ENCODE peak calls at places on chromosomes 5 and 9, in six cellular contexts. I is IMR-90, D is neuronal stem cell, R is mesenchymal stem cell, W is H9, Y is H1. Z is an unnamed sample.

GRCh38 chr5:152072076-152072475 is 147.4 kb upstream of the GLRA1 start:
- DNase-seq in I (no peak), D (no peak), R (no peak), W (no peak), Y (no peak), Z (no peak)

GRCh38 chr9:70324963-70325362 is 66.2 kb downstream of the SMC5 start:
- DNase-seq in I (peak), D (no peak), R (peak), W (no peak), Y (no peak), Z (no peak)

GRCh38 chr5:26807231-26808199 is 230.9 kb downstream of the CDH9 start:
- DNase-seq in I (no peak), D (no peak), R (no peak), W (peak), Y (no peak), Z (no peak)

GRCh38 chr5:60586307-60586901 is 113.6 kb downstream of the DEPDC1B start:
- DNase-seq in I (peak), D (no peak), R (peak), W (no peak), Y (no peak), Z (no peak)

GRCh38 chr9:94011134-94011533 is 56.0 kb upstream of the BARX1 start:
- DNase-seq in I (no peak), D (no peak), R (no peak), W (no peak), Y (no peak), Z (no peak)

GRCh38 chr5:175743676-175744210 is 85.9 kb downstream of the HRH2 start:
- DNase-seq in I (peak), D (peak), R (peak), W (peak), Y (no peak), Z (no peak)

GRCh38 chr5:95440825-95441224 is 49.7 kb downstream of the FAM81B start:
- DNase-seq in I (no peak), D (no peak), R (no peak), W (peak), Y (no peak), Z (no peak)

GRCh38 chr5:73515232-73515631 is 17.0 kb downstream of the BTF3 start:
- DNase-seq in I (no peak), D (no peak), R (no peak), W (no peak), Y (no peak), Z (no peak)

GRCh38 chr5:145949474-145949873 is 13.1 kb downstream of the SH3RF2 start:
- DNase-seq in I (no peak), D (no peak), R (no peak), W (no peak), Y (no peak), Z (no peak)

GRCh38 chr9:97555164-97555563 is 53.7 kb downstream of the TMOD1 start:
- DNase-seq in I (peak), D (no peak), R (no peak), W (no peak), Y (no peak), Z (no peak)

GRCh38 chr5:130605200-130605599 is 559.9 kb downstream of the HINT1 start:
- DNase-seq in I (no peak), D (peak), R (no peak), W (no peak), Y (no peak), Z (peak)

GRCh38 chr5:29550523-29550922 is 1643.0 kb upstream of the CDH6 start:
- DNase-seq in I (no peak), D (no peak), R (no peak), W (no peak), Y (no peak), Z (no peak)

GRCh38 chr5:180637962-180638680 is 11.3 kb downstream of the FLT4 start:
- DNase-seq in I (no peak), D (no peak), R (no peak), W (no peak), Y (no peak), Z (no peak)

GRCh38 chr9:105360344-105360743 is 87.5 kb upstream of the FSD1L start:
- DNase-seq in I (no peak), D (no peak), R (no peak), W (no peak), Y (no peak), Z (no peak)

GRCh38 chr9:89006308-89006707 is 15.0 kb downstream of the S1PR3 start:
- DNase-seq in I (no peak), D (no peak), R (no peak), W (no peak), Y (no peak), Z (no peak)

GRCh38 chr9:82721596-82721995 is 341.3 kb downstream of the RASEF start:
- DNase-seq in I (no peak), D (no peak), R (peak), W (no peak), Y (no peak), Z (no peak)

GRCh38 chr5:135429886-135430437 is 17.2 kb downstream of the DCANP1 start:
- DNase-seq in I (no peak), D (no peak), R (no peak), W (peak), Y (no peak), Z (no peak)

GRCh38 chr5:96440185-96440538 is 7.1 kb upstream of the PCSK1 start:
- DNase-seq in I (no peak), D (no peak), R (no peak), W (no peak), Y (no peak), Z (no peak)

GRCh38 chr5:178209334-178210072 is 5.2 kb downstream of the HNRNPAB start:
- DNase-seq in I (no peak), D (no peak), R (no peak), W (no peak), Y (no peak), Z (no peak)

GRCh38 chr5:178207183-178207916 is 3.0 kb downstream of the HNRNPAB start:
- DNase-seq in I (peak), D (no peak), R (no peak), W (no peak), Y (no peak), Z (no peak)

GRCh38 chr5:178208540-178209227 is 4.4 kb downstream of the HNRNPAB start:
- DNase-seq in I (no peak), D (no peak), R (peak), W (peak), Y (no peak), Z (no peak)

GRCh38 chr5:178206166-178207101 is 2.1 kb downstream of the HNRNPAB start:
- DNase-seq in I (peak), D (no peak), R (no peak), W (no peak), Y (no peak), Z (no peak)

DNA sequence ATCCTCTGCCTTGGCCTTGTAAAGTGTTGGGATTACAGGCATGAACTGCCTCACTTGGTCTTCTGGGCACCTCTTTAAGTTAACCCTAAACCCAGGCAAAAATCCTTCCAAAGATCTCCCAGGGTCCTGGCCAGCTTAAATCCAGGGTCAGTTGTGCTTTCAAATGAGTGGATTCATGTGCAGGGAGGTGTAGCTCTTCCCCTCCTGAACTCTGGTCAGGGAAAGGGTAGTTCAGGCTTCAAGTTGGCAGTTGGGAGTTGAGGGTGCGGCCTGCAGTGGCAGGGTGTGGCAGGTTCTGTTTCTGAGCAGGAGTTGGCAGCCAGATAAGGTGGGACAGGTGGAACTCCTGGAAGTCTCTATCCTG is 3.6 kb downstream of the HNRNPAB start:
- DNase-seq in I (no peak), D (no peak), R (no peak), W (no peak), Y (no peak), Z (no peak)
- H3K27ac ChIP-seq in I (no peak), D (no peak), R (no peak), W (no peak), Y (no peak), Z (no peak)

DNA sequence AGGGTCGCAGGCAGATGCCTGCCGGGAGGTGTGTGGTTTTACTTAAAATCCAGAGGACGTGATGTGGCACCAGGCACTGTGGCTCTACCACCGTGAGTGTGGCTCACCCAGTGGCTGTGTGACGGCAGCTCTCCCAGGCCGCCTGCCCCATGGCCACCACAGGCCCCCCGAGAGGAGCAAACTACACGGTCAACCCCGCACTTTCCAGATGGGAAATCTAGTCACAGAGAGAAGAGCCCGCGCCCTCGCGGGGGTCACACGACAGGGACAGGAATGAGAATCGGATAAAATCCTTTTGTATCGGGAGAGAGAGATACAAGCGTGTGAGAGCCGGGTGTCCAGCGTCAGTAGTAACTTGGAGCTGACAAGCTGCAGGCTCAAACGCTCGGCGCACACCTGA is 24.4 kb downstream of the TERT start:
- DNase-seq in I (no peak), D (no peak), R (no peak), W (no peak), Y (no peak), Z (no peak)
- H4K91ac ChIP-seq in I (no peak), D (no peak), R (no peak), W (no peak), Y (no peak), Z (no peak)

GRCh38 chr5:33530183-33530962 is 89.6 kb downstream of the TARS1 start:
- DNase-seq in I (no peak), D (no peak), R (no peak), W (peak), Y (no peak), Z (no peak)
- H3K27ac ChIP-seq in I (no peak), D (no peak), R (no peak), W (no peak), Y (no peak), Z (no peak)

GRCh38 chr9:137630126-137630525 is 11.3 kb downstream of the EHMT1 start:
- DNase-seq in I (peak), D (no peak), R (peak), W (no peak), Y (no peak), Z (no peak)

GRCh38 chr9:137631608-137632431 is 13.0 kb downstream of the EHMT1 start:
- DNase-seq in I (no peak), D (no peak), R (no peak), W (no peak), Y (no peak), Z (no peak)

GRCh38 chr9:137630684-137631083 is 11.9 kb downstream of the EHMT1 start:
- DNase-seq in I (no peak), D (no peak), R (peak), W (no peak), Y (no peak), Z (no peak)

GRCh38 chr9:137634016-137634415 is 15.2 kb downstream of the EHMT1 start:
- DNase-seq in I (no peak), D (no peak), R (no peak), W (no peak), Y (no peak), Z (no peak)

DNA sequence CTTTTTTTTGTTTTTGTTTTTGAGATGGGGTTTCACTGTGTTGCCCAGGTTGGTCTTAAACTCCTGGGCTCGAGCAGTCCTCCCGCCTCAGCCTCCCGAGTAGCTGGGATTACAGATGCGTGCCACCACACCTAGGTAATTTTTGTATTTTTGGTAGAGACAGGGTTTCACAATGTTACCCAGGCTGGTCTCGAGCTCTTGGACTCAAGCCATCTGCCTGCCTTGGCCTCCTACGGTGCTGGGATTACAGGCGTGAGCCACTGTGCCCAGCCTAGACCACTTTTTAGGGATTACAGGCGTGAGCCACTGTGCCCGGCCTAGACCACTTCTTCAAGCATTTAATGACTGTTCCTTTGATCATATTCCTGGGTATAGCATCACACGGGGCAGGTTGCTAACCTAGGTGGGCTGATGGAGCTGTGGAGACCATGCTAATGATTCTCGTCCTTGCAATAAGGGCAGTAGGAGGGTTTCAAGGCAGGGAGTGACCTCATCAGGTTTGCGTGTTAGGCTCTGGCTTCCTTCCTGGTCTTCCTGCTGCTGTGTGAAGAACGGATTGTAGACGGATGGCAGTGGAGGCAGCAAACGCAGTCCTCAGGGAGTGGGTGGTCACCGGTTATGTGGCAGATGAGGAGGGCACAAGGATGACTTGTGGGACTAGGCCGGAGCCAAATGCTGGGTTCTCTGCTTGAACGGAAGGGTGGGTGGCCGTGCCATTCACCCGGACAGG is 13.8 kb downstream of the EHMT1 start:
- DNase-seq in I (peak), D (no peak), R (no peak), W (no peak), Y (no peak), Z (no peak)
- H4K91ac ChIP-seq in I (no peak), D (no peak), R (no peak), W (no peak), Y (no peak), Z (no peak)

GRCh38 chr5:127061537-127061936 is 11.8 kb downstream of the C5orf63 start:
- DNase-seq in I (no peak), D (no peak), R (no peak), W (no peak), Y (no peak), Z (no peak)
- H3K27ac ChIP-seq in I (no peak), D (no peak), R (no peak), W (no peak), Y (no peak), Z (no peak)

GRCh38 chr9:126682928-126683697 is 69.4 kb downstream of the LMX1B start:
- DNase-seq in I (no peak), D (no peak), R (no peak), W (peak), Y (no peak), Z (peak)
- H4K91ac ChIP-seq in I (no peak), D (no peak), R (no peak), W (no peak), Y (no peak), Z (no peak)

DNA sequence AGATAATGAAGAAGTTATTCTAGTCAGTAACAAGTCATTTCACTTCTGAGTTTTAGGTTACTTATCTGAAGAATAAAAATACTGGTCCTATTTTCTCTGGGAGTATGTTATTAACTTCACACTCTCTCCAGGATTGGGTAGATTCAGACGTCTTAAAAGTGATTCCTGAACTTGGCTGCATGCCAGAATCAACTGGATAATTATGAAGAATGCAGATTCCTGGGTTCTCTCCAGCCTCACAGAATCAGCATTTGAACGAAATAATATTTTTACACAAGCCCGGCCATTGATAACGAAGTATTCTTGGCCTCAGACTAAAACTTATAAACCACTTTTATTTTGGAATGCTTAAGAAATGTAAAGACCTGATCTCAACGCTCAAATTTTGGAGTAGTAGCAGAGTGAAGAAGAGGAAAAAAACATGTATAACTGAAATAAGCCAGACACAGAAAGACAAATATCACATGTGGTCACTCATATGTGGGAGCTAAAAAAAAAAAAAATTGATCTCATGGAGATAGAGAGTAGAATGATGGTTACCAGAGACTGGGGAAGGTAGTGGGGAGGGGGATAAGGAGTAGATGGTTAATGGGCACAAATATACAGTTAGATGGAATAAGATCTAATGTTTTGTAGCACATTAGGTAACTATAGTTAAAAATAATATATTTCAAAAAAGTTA is 507.3 kb downstream of the ISL1 start:
- DNase-seq in I (no peak), D (no peak), R (no peak), W (no peak), Y (no peak), Z (no peak)
- H3K27ac ChIP-seq in I (no peak), D (no peak), R (no peak), W (no peak), Y (no peak), Z (no peak)

GRCh38 chr9:274101-274500 is 59.4 kb downstream of the DOCK8 start:
- DNase-seq in I (no peak), D (no peak), R (no peak), W (no peak), Y (no peak), Z (no peak)
- H4K91ac ChIP-seq in I (no peak), D (no peak), R (no peak), W (no peak), Y (no peak), Z (no peak)

Z was measured in trophoblast cell.